ENCODE peak calls at places on chromosomes 3 and 15, in ten cellular contexts. One of them, this sample, is unnamed. For H3K9me3, the result is how much of the 10 kb centered on the place peaks cover.

GRCh38 chr3:42513121-42513520 is 10.7 kb downstream of the VIPR1 start:
- DNase-seq in HAP-1: no peak
- DNase-seq in A549: no peak
- DNase-seq in H1: no peak
- DNase-seq in GM23248: no peak
- DNase-seq in ovary: no peak
- DNase-seq in heart left ventricle: peak
- DNase-seq in uterus: no peak
- DNase-seq in mucosa of descending colon: no peak
- DNase-seq in K562: no peak
- DNase-seq in this sample: no peak

GRCh38 chr15:31327674-31328424 is 1.2 kb downstream of the KLF13 start:
- DNase-seq in HAP-1: peak
- DNase-seq in A549: peak
- DNase-seq in H1: peak
- DNase-seq in GM23248: peak
- DNase-seq in ovary: peak
- DNase-seq in heart left ventricle: peak
- DNase-seq in uterus: peak
- DNase-seq in mucosa of descending colon: peak
- DNase-seq in K562: peak
- DNase-seq in this sample: peak

GRCh38 chr15:30990451-30991300 is 752 bp downstream of the MTMR10 start:
- DNase-seq in HAP-1: peak
- DNase-seq in A549: peak
- DNase-seq in H1: no peak
- DNase-seq in GM23248: peak
- DNase-seq in ovary: no peak
- DNase-seq in heart left ventricle: no peak
- DNase-seq in uterus: no peak
- DNase-seq in mucosa of descending colon: no peak
- DNase-seq in K562: peak
- DNase-seq in this sample: no peak

GRCh38 chr3:131260525-131260924 is 121.0 kb upstream of the NUDT16 start:
- DNase-seq in HAP-1: no peak
- DNase-seq in A549: no peak
- DNase-seq in H1: no peak
- DNase-seq in GM23248: peak
- DNase-seq in ovary: no peak
- DNase-seq in heart left ventricle: no peak
- DNase-seq in uterus: no peak
- DNase-seq in mucosa of descending colon: no peak
- DNase-seq in K562: no peak
- DNase-seq in this sample: no peak

GRCh38 chr3:122934251-122934650 is 93.3 kb downstream of the SEMA5B start:
- DNase-seq in HAP-1: no peak
- DNase-seq in A549: no peak
- DNase-seq in H1: no peak
- DNase-seq in GM23248: no peak
- DNase-seq in ovary: no peak
- DNase-seq in heart left ventricle: no peak
- DNase-seq in uterus: no peak
- DNase-seq in mucosa of descending colon: no peak
- DNase-seq in K562: no peak
- DNase-seq in this sample: no peak

GRCh38 chr3:134373278-134373941 is 837 bp downstream of the AMOTL2 start:
- DNase-seq in HAP-1: peak
- DNase-seq in A549: no peak
- DNase-seq in H1: peak
- DNase-seq in GM23248: peak
- DNase-seq in ovary: peak
- DNase-seq in heart left ventricle: peak
- DNase-seq in uterus: peak
- DNase-seq in mucosa of descending colon: peak
- DNase-seq in K562: no peak
- DNase-seq in this sample: peak

GRCh38 chr15:33852570-33852969 is 115.7 kb upstream of the CHRM5 start:
- DNase-seq in HAP-1: no peak
- DNase-seq in A549: peak
- DNase-seq in H1: no peak
- DNase-seq in GM23248: peak
- DNase-seq in ovary: no peak
- DNase-seq in heart left ventricle: no peak
- DNase-seq in uterus: no peak
- DNase-seq in mucosa of descending colon: no peak
- DNase-seq in K562: no peak
- DNase-seq in this sample: no peak

GRCh38 chr3:163768048-163768447 is 1310.2 kb downstream of the SI start:
- DNase-seq in HAP-1: no peak
- DNase-seq in A549: no peak
- DNase-seq in H1: no peak
- DNase-seq in GM23248: no peak
- DNase-seq in ovary: no peak
- DNase-seq in heart left ventricle: no peak
- DNase-seq in uterus: no peak
- DNase-seq in mucosa of descending colon: no peak
- DNase-seq in K562: no peak
- DNase-seq in this sample: no peak

GRCh38 chr3:28139967-28140634 is 101.3 kb upstream of the CMC1 start:
- DNase-seq in HAP-1: no peak
- DNase-seq in A549: no peak
- DNase-seq in H1: no peak
- DNase-seq in GM23248: peak
- DNase-seq in ovary: no peak
- DNase-seq in heart left ventricle: no peak
- DNase-seq in uterus: no peak
- DNase-seq in mucosa of descending colon: no peak
- DNase-seq in K562: no peak
- DNase-seq in this sample: peak

GRCh38 chr3:45387636-45388348 is 584 bp upstream of the LARS2 start:
- DNase-seq in HAP-1: no peak
- DNase-seq in A549: no peak
- DNase-seq in H1: no peak
- DNase-seq in GM23248: no peak
- DNase-seq in ovary: no peak
- DNase-seq in heart left ventricle: peak
- DNase-seq in uterus: no peak
- DNase-seq in mucosa of descending colon: no peak
- DNase-seq in K562: no peak
- DNase-seq in this sample: no peak

GRCh38 chr3:47228088-47228487 is 54.5 kb downstream of the KIF9 start:
- DNase-seq in HAP-1: no peak
- DNase-seq in A549: no peak
- DNase-seq in H1: no peak
- DNase-seq in GM23248: no peak
- DNase-seq in ovary: no peak
- DNase-seq in heart left ventricle: no peak
- DNase-seq in uterus: no peak
- DNase-seq in mucosa of descending colon: no peak
- DNase-seq in K562: no peak
- DNase-seq in this sample: no peak

GRCh38 chr3:31409866-31410265 is 122.9 kb upstream of the STT3B start:
- DNase-seq in HAP-1: no peak
- DNase-seq in A549: no peak
- DNase-seq in H1: no peak
- DNase-seq in GM23248: no peak
- DNase-seq in ovary: no peak
- DNase-seq in heart left ventricle: no peak
- DNase-seq in uterus: no peak
- DNase-seq in mucosa of descending colon: no peak
- DNase-seq in K562: no peak
- DNase-seq in this sample: no peak

GRCh38 chr15:65595960-65596359 is 15.0 kb downstream of the INTS14 start:
- DNase-seq in HAP-1: peak
- DNase-seq in A549: peak
- DNase-seq in H1: no peak
- DNase-seq in GM23248: no peak
- DNase-seq in ovary: no peak
- DNase-seq in heart left ventricle: no peak
- DNase-seq in uterus: no peak
- DNase-seq in mucosa of descending colon: no peak
- DNase-seq in K562: peak
- DNase-seq in this sample: no peak

DNA sequence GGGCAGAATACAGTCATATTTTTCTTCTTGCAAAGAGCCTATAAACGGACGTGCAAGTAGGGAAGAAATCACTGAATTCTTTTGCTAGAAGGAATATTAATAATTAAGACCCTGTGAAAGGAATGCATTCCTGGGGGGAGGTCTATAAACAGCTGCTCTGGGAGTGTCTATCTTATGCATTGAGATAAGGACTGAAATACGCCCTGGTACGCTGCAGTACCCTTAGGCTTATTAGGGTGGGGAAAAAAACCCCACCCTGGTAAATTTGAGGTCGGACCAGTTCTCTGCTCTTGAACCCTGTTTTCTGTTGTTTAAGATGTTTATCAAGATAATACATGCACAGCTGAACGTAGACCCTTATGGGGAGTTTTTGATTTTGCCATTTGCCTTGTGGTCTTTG is 100.0 kb upstream of the KBTBD8 start:
- DNase-seq in HAP-1: no peak
- DNase-seq in A549: no peak
- DNase-seq in H1: no peak
- DNase-seq in GM23248: no peak
- DNase-seq in ovary: no peak
- DNase-seq in heart left ventricle: no peak
- DNase-seq in uterus: no peak
- DNase-seq in mucosa of descending colon: no peak
- DNase-seq in K562: no peak
- DNase-seq in this sample: no peak
- H3K9me3 ChIP-seq in HAP-1: under half
- H3K9me3 ChIP-seq in A549: under half
- H3K9me3 ChIP-seq in H1: under half
- H3K9me3 ChIP-seq in GM23248: under half
- H3K9me3 ChIP-seq in ovary: under half
- H3K9me3 ChIP-seq in heart left ventricle: under half
- H3K9me3 ChIP-seq in uterus: under half
- H3K9me3 ChIP-seq in mucosa of descending colon: under half
- H3K9me3 ChIP-seq in K562: under half
- H3K9me3 ChIP-seq in this sample: under half

GRCh38 chr3:13714251-13714916 is 165.5 kb downstream of the FBLN2 start:
- DNase-seq in HAP-1: no peak
- DNase-seq in A549: no peak
- DNase-seq in H1: no peak
- DNase-seq in GM23248: no peak
- DNase-seq in ovary: peak
- DNase-seq in heart left ventricle: no peak
- DNase-seq in uterus: no peak
- DNase-seq in mucosa of descending colon: no peak
- DNase-seq in K562: no peak
- DNase-seq in this sample: no peak

GRCh38 chr3:13711911-13712650 is 163.2 kb downstream of the FBLN2 start:
- DNase-seq in HAP-1: no peak
- DNase-seq in A549: no peak
- DNase-seq in H1: no peak
- DNase-seq in GM23248: no peak
- DNase-seq in ovary: no peak
- DNase-seq in heart left ventricle: no peak
- DNase-seq in uterus: no peak
- DNase-seq in mucosa of descending colon: no peak
- DNase-seq in K562: no peak
- DNase-seq in this sample: no peak

GRCh38 chr3:13713396-13713795 is 164.5 kb downstream of the FBLN2 start:
- DNase-seq in HAP-1: no peak
- DNase-seq in A549: no peak
- DNase-seq in H1: no peak
- DNase-seq in GM23248: no peak
- DNase-seq in ovary: peak
- DNase-seq in heart left ventricle: no peak
- DNase-seq in uterus: no peak
- DNase-seq in mucosa of descending colon: no peak
- DNase-seq in K562: no peak
- DNase-seq in this sample: no peak

GRCh38 chr3:13710251-13710650 is 161.3 kb downstream of the FBLN2 start:
- DNase-seq in HAP-1: no peak
- DNase-seq in A549: no peak
- DNase-seq in H1: no peak
- DNase-seq in GM23248: no peak
- DNase-seq in ovary: no peak
- DNase-seq in heart left ventricle: no peak
- DNase-seq in uterus: no peak
- DNase-seq in mucosa of descending colon: no peak
- DNase-seq in K562: no peak
- DNase-seq in this sample: no peak

GRCh38 chr3:13712682-13713180 is 163.8 kb downstream of the FBLN2 start:
- DNase-seq in HAP-1: no peak
- DNase-seq in A549: no peak
- DNase-seq in H1: no peak
- DNase-seq in GM23248: no peak
- DNase-seq in ovary: peak
- DNase-seq in heart left ventricle: no peak
- DNase-seq in uterus: no peak
- DNase-seq in mucosa of descending colon: no peak
- DNase-seq in K562: no peak
- DNase-seq in this sample: no peak
- H3K9me3 ChIP-seq in HAP-1: under half
- H3K9me3 ChIP-seq in A549: under half
- H3K9me3 ChIP-seq in H1: under half
- H3K9me3 ChIP-seq in GM23248: under half
- H3K9me3 ChIP-seq in ovary: under half
- H3K9me3 ChIP-seq in heart left ventricle: under half
- H3K9me3 ChIP-seq in uterus: under half
- H3K9me3 ChIP-seq in mucosa of descending colon: under half
- H3K9me3 ChIP-seq in K562: under half
- H3K9me3 ChIP-seq in this sample: under half

GRCh38 chr3:197241173-197241572 is 57.2 kb downstream of the DLG1 start:
- DNase-seq in HAP-1: no peak
- DNase-seq in A549: no peak
- DNase-seq in H1: no peak
- DNase-seq in GM23248: no peak
- DNase-seq in ovary: no peak
- DNase-seq in heart left ventricle: no peak
- DNase-seq in uterus: no peak
- DNase-seq in mucosa of descending colon: no peak
- DNase-seq in K562: no peak
- DNase-seq in this sample: no peak
- H3K9me3 ChIP-seq in HAP-1: under half
- H3K9me3 ChIP-seq in A549: under half
- H3K9me3 ChIP-seq in H1: under half
- H3K9me3 ChIP-seq in GM23248: under half
- H3K9me3 ChIP-seq in ovary: under half
- H3K9me3 ChIP-seq in heart left ventricle: under half
- H3K9me3 ChIP-seq in uterus: under half
- H3K9me3 ChIP-seq in mucosa of descending colon: under half
- H3K9me3 ChIP-seq in K562: under half
- H3K9me3 ChIP-seq in this sample: under half

GRCh38 chr15:46131876-46132275 is 497.0 kb downstream of the SQOR start:
- DNase-seq in HAP-1: no peak
- DNase-seq in A549: no peak
- DNase-seq in H1: no peak
- DNase-seq in GM23248: no peak
- DNase-seq in ovary: no peak
- DNase-seq in heart left ventricle: no peak
- DNase-seq in uterus: no peak
- DNase-seq in mucosa of descending colon: no peak
- DNase-seq in K562: no peak
- DNase-seq in this sample: no peak
- H3K9me3 ChIP-seq in HAP-1: under half
- H3K9me3 ChIP-seq in A549: under half
- H3K9me3 ChIP-seq in H1: under half
- H3K9me3 ChIP-seq in GM23248: under half
- H3K9me3 ChIP-seq in ovary: under half
- H3K9me3 ChIP-seq in heart left ventricle: under half
- H3K9me3 ChIP-seq in uterus: under half
- H3K9me3 ChIP-seq in mucosa of descending colon: under half
- H3K9me3 ChIP-seq in K562: under half
- H3K9me3 ChIP-seq in this sample: under half